ENCODE peak calls at places on chromosomes 4 and X, in ten cellular contexts. E, F, V, X, B, J, L, R, Q and C are unnamed samples.
A peak's percentile ranks its signal among the peaks of the same experiment; 100 is the strongest.

GRCh38 chr4:86035688-86036087 is 324.2 kb downstream of the MAPK10 start:
- DNase-seq in E (no peak), F (no peak), V (no peak), X (no peak), B (no peak), J (no peak), L (no peak), R (no peak), Q (no peak), C (no peak)

GRCh38 chr4:1399508-1400190 is 6.6 kb downstream of the NKX1-1 start:
- DNase-seq in E (peak; percentile 53), F (no peak), V (no peak), X (no peak), B (peak; percentile 37), J (no peak), L (no peak), R (no peak), Q (no peak), C (no peak)

GRCh38 chrX:1468250-1468772 is 15.6 kb upstream of the ASMTL start:
- DNase-seq in E (no peak), F (no peak), V (peak; percentile 71), X (no peak), B (peak; percentile 53), J (peak; percentile 73), L (no peak), R (no peak), Q (peak; percentile 52), C (peak; percentile 50)

GRCh38 chrX:16451331-16451730 is 198.6 kb upstream of the S100G start:
- DNase-seq in E (no peak), F (no peak), V (no peak), X (no peak), B (no peak), J (no peak), L (no peak), R (no peak), Q (no peak), C (no peak)

GRCh38 chr4:126361287-126361686 is 1046.5 kb downstream of the FAT4 start:
- DNase-seq in E (no peak), F (no peak), V (no peak), X (no peak), B (no peak), J (no peak), L (no peak), R (no peak), Q (no peak), C (no peak)

GRCh38 chr4:150816491-150816890 is 198.6 kb downstream of the LRBA start:
- DNase-seq in E (no peak), F (no peak), V (no peak), X (no peak), B (no peak), J (no peak), L (no peak), R (no peak), Q (no peak), C (no peak)

GRCh38 chr4:148951346-148951745 is 509.1 kb upstream of the NR3C2 start:
- DNase-seq in E (no peak), F (no peak), V (no peak), X (no peak), B (no peak), J (no peak), L (no peak), R (no peak), Q (no peak), C (no peak)

GRCh38 chr4:186032259-186032658 is 36.7 kb upstream of the TLR3 start:
- DNase-seq in E (no peak), F (no peak), V (no peak), X (no peak), B (no peak), J (no peak), L (no peak), R (no peak), Q (peak; percentile 17), C (no peak)

GRCh38 chr4:4260185-4260751 is 12.2 kb upstream of the TMEM128 start:
- DNase-seq in E (peak; percentile 54), F (no peak), V (no peak), X (no peak), B (no peak), J (no peak), L (no peak), R (peak; percentile 79), Q (peak; percentile 72), C (no peak)

GRCh38 chr4:2260336-2261109 is 1.4 kb downstream of the MXD4 start:
- DNase-seq in E (no peak), F (no peak), V (peak; percentile 15), X (no peak), B (peak; percentile 74), J (peak; percentile 82), L (peak; percentile 49), R (no peak), Q (no peak), C (peak; percentile 28)

GRCh38 chr4:108417923-108418322 is 202.5 kb upstream of the RPL34 start:
- DNase-seq in E (peak; percentile 25), F (no peak), V (no peak), X (no peak), B (no peak), J (no peak), L (no peak), R (no peak), Q (no peak), C (no peak)

DNA sequence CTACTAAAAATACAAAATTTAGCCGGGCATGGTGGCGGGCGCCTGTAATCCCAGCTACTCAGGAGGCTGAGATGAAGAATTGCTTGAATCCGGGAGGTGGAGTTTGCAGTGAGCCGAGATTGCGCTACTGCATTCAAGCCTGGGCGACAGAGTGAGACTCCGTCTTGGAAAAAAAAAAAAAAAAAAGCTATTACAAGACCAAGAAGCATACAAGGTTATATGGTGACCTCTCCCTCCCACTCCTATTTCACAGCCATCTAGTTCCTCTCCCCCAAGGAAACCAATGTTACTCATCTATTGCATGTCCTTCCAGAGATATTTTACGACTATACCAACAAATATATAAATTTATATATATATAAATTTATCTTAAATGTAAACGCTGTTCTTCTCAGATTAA is 3.3 kb downstream of the SLC9A7 start:
- DNase-seq in E (no peak), F (no peak), V (no peak), X (no peak), B (no peak), J (no peak), L (no peak), R (no peak), Q (no peak), C (no peak)
- H3K4me1 ChIP-seq in E (no peaks in the 10 kb centered on the region), F (no peaks in the 10 kb centered on the region), V (peaks cover 3% of the 10 kb centered on the region), X (peaks cover 16% of the 10 kb centered on the region), B (peaks cover 5% of the 10 kb centered on the region), J (peaks cover 9% of the 10 kb centered on the region), L (peaks cover 3% of the 10 kb centered on the region), R (peaks cover 23% of the 10 kb centered on the region), Q (peaks cover 23% of the 10 kb centered on the region), C (peaks cover 16% of the 10 kb centered on the region)

DNA sequence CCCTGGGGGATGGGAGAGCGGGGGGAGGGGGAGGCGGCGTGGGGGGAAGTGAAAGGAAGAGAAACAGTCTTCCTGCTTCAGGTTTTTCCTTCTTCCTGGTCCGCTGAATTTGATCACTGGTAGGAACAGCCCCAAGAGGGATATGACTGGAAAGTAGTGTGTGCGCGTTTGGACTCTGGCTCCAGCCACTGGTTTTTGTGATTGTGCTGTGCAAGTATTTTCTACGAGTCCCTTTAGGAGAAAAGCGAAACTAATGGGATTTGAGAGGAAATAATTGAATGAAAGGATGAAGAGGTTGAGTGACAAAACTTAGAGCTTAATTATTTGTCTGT is 836 bp downstream of the PRRG1 start:
- DNase-seq in E (no peak), F (peak; percentile 5), V (no peak), X (no peak), B (no peak), J (no peak), L (no peak), R (peak; percentile 13), Q (peak; percentile 14), C (no peak)
- TF ChIP-seq EP300 in E (no peak), F (no peak), V (no peak), X (no peak), B (no peak), J (no peak), L (no peak), R (no peak), Q (no peak), C (no peak)

GRCh38 chrX:74853255-74853654 is 72.0 kb downstream of the NEXMIF start:
- DNase-seq in E (no peak), F (no peak), V (no peak), X (no peak), B (no peak), J (no peak), L (no peak), R (no peak), Q (no peak), C (no peak)
- H3K9me3 ChIP-seq in E (no peaks in the 10 kb centered on the region), F (peaks cover 22% of the 10 kb centered on the region), V (peaks cover 4% of the 10 kb centered on the region), X (peaks cover 24% of the 10 kb centered on the region), B (peaks cover 7% of the 10 kb centered on the region), J (no peaks in the 10 kb centered on the region), L (peaks cover 4% of the 10 kb centered on the region), R (peaks cover 28% of the 10 kb centered on the region), Q (no peaks in the 10 kb centered on the region), C (peaks cover 89% of the 10 kb centered on the region)

GRCh38 chr4:143397887-143398286 is 61.2 kb downstream of the GAB1 start:
- DNase-seq in E (no peak), F (no peak), V (no peak), X (no peak), B (no peak), J (no peak), L (no peak), R (no peak), Q (no peak), C (no peak)
- H3K4me1 ChIP-seq in E (peaks cover 3% of the 10 kb centered on the region), F (peaks cover 22% of the 10 kb centered on the region), V (peaks cover 12% of the 10 kb centered on the region), X (no peaks in the 10 kb centered on the region), B (peaks cover 82% of the 10 kb centered on the region), J (peaks cover 17% of the 10 kb centered on the region), L (peaks cover 15% of the 10 kb centered on the region), R (peaks cover 6% of the 10 kb centered on the region), Q (no peaks in the 10 kb centered on the region), C (peaks cover 11% of the 10 kb centered on the region)

GRCh38 chr4:53859305-53859704 is 205.1 kb downstream of the CHIC2 start:
- DNase-seq in E (no peak), F (no peak), V (no peak), X (no peak), B (no peak), J (no peak), L (no peak), R (no peak), Q (no peak), C (no peak)
- TF ChIP-seq EP300 in E (no peak), F (no peak), V (no peak), X (no peak), B (no peak), J (no peak), L (no peak), R (no peak), Q (no peak), C (no peak)